ENCODE peak calls at places on chromosomes 16 and 17, in eight cellular contexts. One of them, this sample, is unnamed.

GRCh38 chr17:74859439-74860228 is at the start of gene GRIN2C:
- DNase-seq in fibroblast of villous mesenchyme: no peak
- DNase-seq in HFF-Myc: no peak
- DNase-seq in lung: no peak
- DNase-seq in GM12865: no peak
- DNase-seq in sigmoid colon: no peak
- DNase-seq in bronchial epithelial cell: no peak
- DNase-seq in OCI-LY7: no peak
- DNase-seq in this sample: no peak

GRCh38 chr17:74512041-74512440 is 19.2 kb downstream of the CD300LB start:
- DNase-seq in HFF-Myc: no peak
- DNase-seq in bronchial epithelial cell: no peak
- DNase-seq in GM12865: no peak
- DNase-seq in lung: no peak
- DNase-seq in sigmoid colon: no peak
- DNase-seq in OCI-LY7: no peak
- DNase-seq in fibroblast of villous mesenchyme: no peak
- DNase-seq in this sample: no peak

GRCh38 chr16:55494994-55495421 is 13.9 kb upstream of the LPCAT2 start:
- DNase-seq in OCI-LY7: no peak
- DNase-seq in lung: peak; percentile 43
- DNase-seq in fibroblast of villous mesenchyme: peak; percentile 94
- DNase-seq in HFF-Myc: peak; percentile 85
- DNase-seq in GM12865: no peak
- DNase-seq in sigmoid colon: peak; percentile 75
- DNase-seq in bronchial epithelial cell: peak; percentile 81
- DNase-seq in this sample: peak; percentile 81

GRCh38 chr17:31401456-31402254 is 10.2 kb downstream of the RAB11FIP4 start:
- DNase-seq in bronchial epithelial cell: no peak
- DNase-seq in GM12865: no peak
- DNase-seq in lung: no peak
- DNase-seq in OCI-LY7: no peak
- DNase-seq in fibroblast of villous mesenchyme: no peak
- DNase-seq in sigmoid colon: no peak
- DNase-seq in HFF-Myc: no peak
- DNase-seq in this sample: no peak

GRCh38 chr16:67934306-67935095 is 2.1 kb downstream of the PSMB10 start:
- DNase-seq in bronchial epithelial cell: no peak
- DNase-seq in sigmoid colon: no peak
- DNase-seq in OCI-LY7: no peak
- DNase-seq in fibroblast of villous mesenchyme: no peak
- DNase-seq in lung: no peak
- DNase-seq in GM12865: no peak
- DNase-seq in HFF-Myc: no peak
- DNase-seq in this sample: no peak

GRCh38 chr16:81616321-81617020 is 162.6 kb upstream of the PLCG2 start:
- DNase-seq in fibroblast of villous mesenchyme: peak; percentile 70
- DNase-seq in HFF-Myc: no peak
- DNase-seq in sigmoid colon: peak; percentile 86
- DNase-seq in OCI-LY7: peak; percentile 74
- DNase-seq in bronchial epithelial cell: no peak
- DNase-seq in GM12865: peak; percentile 82
- DNase-seq in lung: no peak
- DNase-seq in this sample: no peak

GRCh38 chr17:20234266-20234665 is 225.1 kb downstream of the SPECC1 start:
- DNase-seq in fibroblast of villous mesenchyme: no peak
- DNase-seq in sigmoid colon: no peak
- DNase-seq in GM12865: peak; percentile 83
- DNase-seq in lung: no peak
- DNase-seq in bronchial epithelial cell: no peak
- DNase-seq in HFF-Myc: no peak
- DNase-seq in OCI-LY7: no peak
- DNase-seq in this sample: no peak

GRCh38 chr16:57537596-57538234 is 1.3 kb upstream of the CCDC102A start:
- DNase-seq in OCI-LY7: peak; percentile 58
- DNase-seq in lung: no peak
- DNase-seq in GM12865: peak; percentile 75
- DNase-seq in bronchial epithelial cell: no peak
- DNase-seq in sigmoid colon: no peak
- DNase-seq in fibroblast of villous mesenchyme: no peak
- DNase-seq in HFF-Myc: no peak
- DNase-seq in this sample: no peak

GRCh38 chr16:23895052-23895451 is 59.3 kb downstream of the PRKCB start:
- DNase-seq in fibroblast of villous mesenchyme: no peak
- DNase-seq in bronchial epithelial cell: no peak
- DNase-seq in OCI-LY7: no peak
- DNase-seq in GM12865: no peak
- DNase-seq in lung: no peak
- DNase-seq in HFF-Myc: no peak
- DNase-seq in sigmoid colon: no peak
- DNase-seq in this sample: no peak

GRCh38 chr16:55655709-55656694 is at the start of gene SLC6A2:
- DNase-seq in GM12865: no peak
- DNase-seq in fibroblast of villous mesenchyme: no peak
- DNase-seq in OCI-LY7: no peak
- DNase-seq in sigmoid colon: no peak
- DNase-seq in bronchial epithelial cell: no peak
- DNase-seq in HFF-Myc: no peak
- DNase-seq in lung: no peak
- DNase-seq in this sample: no peak

GRCh38 chr17:65750166-65750565 is 188.7 kb upstream of the AXIN2 start:
- DNase-seq in GM12865: no peak
- DNase-seq in sigmoid colon: no peak
- DNase-seq in HFF-Myc: no peak
- DNase-seq in OCI-LY7: no peak
- DNase-seq in fibroblast of villous mesenchyme: no peak
- DNase-seq in lung: no peak
- DNase-seq in bronchial epithelial cell: peak; percentile 35
- DNase-seq in this sample: no peak

GRCh38 chr17:5544115-5544514 is 40.2 kb downstream of the NLRP1 start:
- DNase-seq in bronchial epithelial cell: no peak
- DNase-seq in sigmoid colon: no peak
- DNase-seq in lung: no peak
- DNase-seq in fibroblast of villous mesenchyme: no peak
- DNase-seq in OCI-LY7: no peak
- DNase-seq in GM12865: no peak
- DNase-seq in HFF-Myc: no peak
- DNase-seq in this sample: no peak

GRCh38 chr16:51389881-51390280 is 238.8 kb upstream of the SALL1 start:
- DNase-seq in lung: no peak
- DNase-seq in HFF-Myc: no peak
- DNase-seq in GM12865: no peak
- DNase-seq in bronchial epithelial cell: no peak
- DNase-seq in sigmoid colon: no peak
- DNase-seq in OCI-LY7: no peak
- DNase-seq in fibroblast of villous mesenchyme: no peak
- DNase-seq in this sample: no peak

GRCh38 chr17:8223356-8224063 is 13.1 kb upstream of the AURKB start:
- DNase-seq in fibroblast of villous mesenchyme: peak; percentile 50
- DNase-seq in GM12865: peak; percentile 90
- DNase-seq in sigmoid colon: peak; percentile 85
- DNase-seq in bronchial epithelial cell: peak; percentile 33
- DNase-seq in lung: peak; percentile 68
- DNase-seq in OCI-LY7: peak; percentile 74
- DNase-seq in HFF-Myc: no peak
- DNase-seq in this sample: no peak

GRCh38 chr17:39595294-39595693 is 12.4 kb downstream of the NEUROD2 start:
- DNase-seq in lung: no peak
- DNase-seq in OCI-LY7: no peak
- DNase-seq in HFF-Myc: no peak
- DNase-seq in GM12865: no peak
- DNase-seq in bronchial epithelial cell: no peak
- DNase-seq in fibroblast of villous mesenchyme: no peak
- DNase-seq in sigmoid colon: no peak
- DNase-seq in this sample: no peak

GRCh38 chr16:89257757-89258465 is 40.4 kb downstream of the ZNF778 start:
- DNase-seq in OCI-LY7: no peak
- DNase-seq in bronchial epithelial cell: no peak
- DNase-seq in sigmoid colon: no peak
- DNase-seq in GM12865: no peak
- DNase-seq in lung: no peak
- DNase-seq in fibroblast of villous mesenchyme: no peak
- DNase-seq in HFF-Myc: no peak
- DNase-seq in this sample: no peak

GRCh38 chr16:89256651-89257254 is 39.2 kb downstream of the ZNF778 start:
- DNase-seq in bronchial epithelial cell: peak; percentile 35
- DNase-seq in OCI-LY7: no peak
- DNase-seq in fibroblast of villous mesenchyme: peak; percentile 44
- DNase-seq in GM12865: no peak
- DNase-seq in HFF-Myc: peak; percentile 15
- DNase-seq in sigmoid colon: peak; percentile 75
- DNase-seq in lung: peak; percentile 46
- DNase-seq in this sample: no peak

GRCh38 chr16:89253548-89254287 is 36.2 kb downstream of the ZNF778 start:
- DNase-seq in OCI-LY7: no peak
- DNase-seq in GM12865: no peak
- DNase-seq in fibroblast of villous mesenchyme: no peak
- DNase-seq in sigmoid colon: no peak
- DNase-seq in lung: no peak
- DNase-seq in HFF-Myc: no peak
- DNase-seq in bronchial epithelial cell: no peak
- DNase-seq in this sample: no peak

GRCh38 chr16:89261691-89262563 is 44.4 kb downstream of the ZNF778 start:
- DNase-seq in bronchial epithelial cell: no peak
- DNase-seq in HFF-Myc: no peak
- DNase-seq in OCI-LY7: no peak
- DNase-seq in GM12865: no peak
- DNase-seq in sigmoid colon: peak; percentile 64
- DNase-seq in lung: no peak
- DNase-seq in fibroblast of villous mesenchyme: peak; percentile 50
- DNase-seq in this sample: no peak

GRCh38 chr16:89257281-89257731 is 39.8 kb downstream of the ZNF778 start:
- DNase-seq in lung: no peak
- DNase-seq in bronchial epithelial cell: no peak
- DNase-seq in GM12865: no peak
- DNase-seq in HFF-Myc: no peak
- DNase-seq in OCI-LY7: no peak
- DNase-seq in fibroblast of villous mesenchyme: no peak
- DNase-seq in sigmoid colon: no peak
- DNase-seq in this sample: no peak
- TF ChIP-seq CTCF in lung: no peak
- TF ChIP-seq CTCF in bronchial epithelial cell: no peak
- TF ChIP-seq CTCF in GM12865: no peak
- TF ChIP-seq CTCF in HFF-Myc: no peak
- TF ChIP-seq CTCF in OCI-LY7: no peak
- TF ChIP-seq CTCF in fibroblast of villous mesenchyme: peak; percentile 12
- TF ChIP-seq CTCF in sigmoid colon: no peak
- TF ChIP-seq CTCF in this sample: no peak

DNA sequence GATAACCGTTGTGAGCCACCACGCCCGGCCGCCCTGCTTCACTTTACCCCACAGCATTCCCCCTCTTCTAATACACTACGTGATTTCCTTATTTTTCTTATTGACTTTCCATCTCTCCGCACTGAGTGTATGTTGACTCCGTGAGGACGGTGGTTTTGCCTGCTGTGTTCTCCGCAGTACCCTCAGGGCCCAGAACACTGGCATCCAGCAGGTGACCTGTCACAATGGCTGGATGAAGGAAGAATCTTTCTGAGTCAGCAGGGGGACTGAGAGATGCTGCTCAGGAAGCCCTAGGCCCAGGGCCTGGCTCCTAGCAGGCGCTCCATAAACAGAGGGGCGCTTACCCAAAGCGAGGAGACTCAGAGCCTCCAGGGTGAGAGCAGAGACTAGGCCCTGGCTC is 79.5 kb downstream of the RTN4RL1 start:
- DNase-seq in HFF-Myc: no peak
- DNase-seq in GM12865: no peak
- DNase-seq in bronchial epithelial cell: no peak
- DNase-seq in fibroblast of villous mesenchyme: no peak
- DNase-seq in sigmoid colon: no peak
- DNase-seq in OCI-LY7: no peak
- DNase-seq in lung: no peak
- DNase-seq in this sample: no peak
- TF ChIP-seq CTCF in HFF-Myc: no peak
- TF ChIP-seq CTCF in GM12865: no peak
- TF ChIP-seq CTCF in bronchial epithelial cell: no peak
- TF ChIP-seq CTCF in fibroblast of villous mesenchyme: no peak
- TF ChIP-seq CTCF in sigmoid colon: no peak
- TF ChIP-seq CTCF in OCI-LY7: no peak
- TF ChIP-seq CTCF in lung: no peak
- TF ChIP-seq CTCF in this sample: no peak

GRCh38 chr17:13004336-13004735 is 13.5 kb downstream of the ELAC2 start:
- DNase-seq in GM12865: no peak
- DNase-seq in bronchial epithelial cell: no peak
- DNase-seq in HFF-Myc: no peak
- DNase-seq in fibroblast of villous mesenchyme: no peak
- DNase-seq in sigmoid colon: peak; percentile 3
- DNase-seq in OCI-LY7: no peak
- DNase-seq in lung: no peak
- DNase-seq in this sample: no peak

GRCh38 chr17:13003927-13004326 is 13.9 kb downstream of the ELAC2 start:
- DNase-seq in OCI-LY7: no peak
- DNase-seq in fibroblast of villous mesenchyme: no peak
- DNase-seq in sigmoid colon: peak; percentile 19
- DNase-seq in HFF-Myc: no peak
- DNase-seq in lung: no peak
- DNase-seq in GM12865: no peak
- DNase-seq in bronchial epithelial cell: no peak
- DNase-seq in this sample: no peak

GRCh38 chr17:13002761-13003453 is 14.9 kb downstream of the ELAC2 start:
- DNase-seq in fibroblast of villous mesenchyme: peak; percentile 73
- DNase-seq in HFF-Myc: peak; percentile 59
- DNase-seq in OCI-LY7: peak; percentile 67
- DNase-seq in GM12865: peak; percentile 61
- DNase-seq in lung: peak; percentile 70
- DNase-seq in bronchial epithelial cell: peak; percentile 44
- DNase-seq in sigmoid colon: peak; percentile 86
- DNase-seq in this sample: no peak

GRCh38 chr17:13001991-13002615 is 15.7 kb downstream of the ELAC2 start:
- DNase-seq in fibroblast of villous mesenchyme: no peak
- DNase-seq in GM12865: no peak
- DNase-seq in sigmoid colon: peak; percentile 59
- DNase-seq in lung: no peak
- DNase-seq in OCI-LY7: no peak
- DNase-seq in bronchial epithelial cell: no peak
- DNase-seq in HFF-Myc: no peak
- DNase-seq in this sample: no peak

GRCh38 chr17:13003454-13003851 is 14.4 kb downstream of the ELAC2 start:
- DNase-seq in HFF-Myc: no peak
- DNase-seq in fibroblast of villous mesenchyme: no peak
- DNase-seq in OCI-LY7: no peak
- DNase-seq in GM12865: no peak
- DNase-seq in lung: no peak
- DNase-seq in sigmoid colon: peak; percentile 62
- DNase-seq in bronchial epithelial cell: no peak
- DNase-seq in this sample: no peak
- TF ChIP-seq CTCF in HFF-Myc: no peak
- TF ChIP-seq CTCF in fibroblast of villous mesenchyme: no peak
- TF ChIP-seq CTCF in OCI-LY7: no peak
- TF ChIP-seq CTCF in GM12865: no peak
- TF ChIP-seq CTCF in lung: no peak
- TF ChIP-seq CTCF in sigmoid colon: no peak
- TF ChIP-seq CTCF in bronchial epithelial cell: no peak
- TF ChIP-seq CTCF in this sample: no peak

DNA sequence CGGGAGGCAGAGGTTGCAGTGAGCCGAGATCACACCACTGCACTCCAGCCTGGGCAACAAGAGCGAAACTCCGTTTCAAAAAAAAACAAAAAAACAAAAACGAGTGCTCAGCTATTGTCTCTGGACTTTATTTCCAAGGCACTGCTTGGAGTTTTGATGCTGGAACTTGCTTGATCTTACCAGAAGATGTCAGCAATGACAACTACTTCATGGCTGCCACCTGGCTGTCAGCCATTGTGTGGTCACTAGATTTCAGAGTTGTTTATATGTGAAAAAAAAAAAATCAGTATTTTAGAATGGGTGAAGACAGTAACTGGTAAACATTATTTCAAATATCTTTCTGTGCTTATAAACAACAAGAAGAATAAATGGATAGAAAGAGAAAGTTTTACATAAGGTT is 26.3 kb upstream of the OR4D1 start:
- DNase-seq in sigmoid colon: no peak
- DNase-seq in fibroblast of villous mesenchyme: peak; percentile 20
- DNase-seq in GM12865: peak; percentile 29
- DNase-seq in OCI-LY7: peak; percentile 39
- DNase-seq in lung: no peak
- DNase-seq in HFF-Myc: peak; percentile 17
- DNase-seq in bronchial epithelial cell: peak; percentile 35
- DNase-seq in this sample: no peak
- TF ChIP-seq CTCF in sigmoid colon: no peak
- TF ChIP-seq CTCF in fibroblast of villous mesenchyme: peak; percentile 16
- TF ChIP-seq CTCF in GM12865: peak; percentile 14
- TF ChIP-seq CTCF in OCI-LY7: peak; percentile 67
- TF ChIP-seq CTCF in lung: no peak
- TF ChIP-seq CTCF in HFF-Myc: peak; percentile 26
- TF ChIP-seq CTCF in bronchial epithelial cell: peak; percentile 24
- TF ChIP-seq CTCF in this sample: no peak

This sample was measured in AG09319.